ENCODE peak calls at places on chromosomes 12 and 14, in ten cellular contexts. One of them, this sample, is unnamed.

GRCh38 chr12:92556141-92556540 is 146.6 kb upstream of the PLEKHG7 start:
- DNase-seq in stomach: no peak
- DNase-seq in tibial nerve: no peak
- DNase-seq in A549: no peak
- DNase-seq in suprapubic skin: no peak
- DNase-seq in K562: no peak
- DNase-seq in SK-N-SH: no peak
- DNase-seq in transverse colon: no peak
- DNase-seq in upper lobe of left lung: no peak
- DNase-seq in H1: no peak
- DNase-seq in this sample: no peak

GRCh38 chr14:54804720-54805060 is 97.9 kb downstream of the GCH1 start:
- DNase-seq in stomach: no peak
- DNase-seq in tibial nerve: no peak
- DNase-seq in A549: no peak
- DNase-seq in suprapubic skin: no peak
- DNase-seq in K562: no peak
- DNase-seq in SK-N-SH: no peak
- DNase-seq in transverse colon: no peak
- DNase-seq in upper lobe of left lung: no peak
- DNase-seq in H1: peak; percentile 55
- DNase-seq in this sample: no peak

GRCh38 chr14:106789318-106789717 is 1262.9 kb downstream of the TMEM121 start:
- DNase-seq in stomach: no peak
- DNase-seq in tibial nerve: no peak
- DNase-seq in A549: no peak
- DNase-seq in suprapubic skin: no peak
- DNase-seq in K562: no peak
- DNase-seq in SK-N-SH: no peak
- DNase-seq in transverse colon: no peak
- DNase-seq in upper lobe of left lung: no peak
- DNase-seq in H1: no peak
- DNase-seq in this sample: no peak

GRCh38 chr12:64998327-64999156 is 122.6 kb downstream of the WIF1 start:
- DNase-seq in stomach: no peak
- DNase-seq in tibial nerve: no peak
- DNase-seq in A549: no peak
- DNase-seq in suprapubic skin: no peak
- DNase-seq in K562: no peak
- DNase-seq in SK-N-SH: no peak
- DNase-seq in transverse colon: no peak
- DNase-seq in upper lobe of left lung: no peak
- DNase-seq in H1: no peak
- DNase-seq in this sample: no peak

GRCh38 chr12:57085999-57086950 is 2.6 kb upstream of the NAB2 start:
- DNase-seq in stomach: peak; percentile 37
- DNase-seq in tibial nerve: no peak
- DNase-seq in A549: peak; percentile 77
- DNase-seq in suprapubic skin: no peak
- DNase-seq in K562: peak; percentile 86
- DNase-seq in SK-N-SH: peak; percentile 72
- DNase-seq in transverse colon: peak; percentile 58
- DNase-seq in upper lobe of left lung: peak; percentile 69
- DNase-seq in H1: peak; percentile 72
- DNase-seq in this sample: peak; percentile 83

GRCh38 chr14:34258318-34258717 is 203.7 kb downstream of the SPTSSA start:
- DNase-seq in stomach: no peak
- DNase-seq in tibial nerve: no peak
- DNase-seq in A549: peak; percentile 49
- DNase-seq in suprapubic skin: no peak
- DNase-seq in K562: no peak
- DNase-seq in SK-N-SH: no peak
- DNase-seq in transverse colon: no peak
- DNase-seq in upper lobe of left lung: no peak
- DNase-seq in H1: no peak
- DNase-seq in this sample: no peak

GRCh38 chr14:54011001-54011400 is 54.4 kb upstream of the BMP4 start:
- DNase-seq in stomach: no peak
- DNase-seq in tibial nerve: no peak
- DNase-seq in A549: no peak
- DNase-seq in suprapubic skin: no peak
- DNase-seq in K562: no peak
- DNase-seq in SK-N-SH: no peak
- DNase-seq in transverse colon: no peak
- DNase-seq in upper lobe of left lung: no peak
- DNase-seq in H1: no peak
- DNase-seq in this sample: no peak

GRCh38 chr12:27331299-27331926 is 1.2 kb upstream of the BMAL2 start:
- DNase-seq in stomach: no peak
- DNase-seq in tibial nerve: no peak
- DNase-seq in A549: peak; percentile 83
- DNase-seq in suprapubic skin: no peak
- DNase-seq in K562: peak; percentile 52
- DNase-seq in SK-N-SH: no peak
- DNase-seq in transverse colon: no peak
- DNase-seq in upper lobe of left lung: peak; percentile 20
- DNase-seq in H1: no peak
- DNase-seq in this sample: no peak

GRCh38 chr12:106341086-106341879 is 16.3 kb upstream of the POLR3B start:
- DNase-seq in stomach: no peak
- DNase-seq in tibial nerve: no peak
- DNase-seq in A549: no peak
- DNase-seq in suprapubic skin: no peak
- DNase-seq in K562: no peak
- DNase-seq in SK-N-SH: peak; percentile 45
- DNase-seq in transverse colon: no peak
- DNase-seq in upper lobe of left lung: no peak
- DNase-seq in H1: no peak
- DNase-seq in this sample: no peak

GRCh38 chr12:110135012-110135411 is 10.9 kb downstream of the IFT81 start:
- DNase-seq in stomach: no peak
- DNase-seq in tibial nerve: no peak
- DNase-seq in A549: peak; percentile 73
- DNase-seq in suprapubic skin: no peak
- DNase-seq in K562: peak; percentile 36
- DNase-seq in SK-N-SH: no peak
- DNase-seq in transverse colon: no peak
- DNase-seq in upper lobe of left lung: no peak
- DNase-seq in H1: no peak
- DNase-seq in this sample: no peak

GRCh38 chr14:76904100-76904739 is 78.0 kb downstream of the LRRC74A start:
- DNase-seq in stomach: no peak
- DNase-seq in tibial nerve: no peak
- DNase-seq in A549: peak; percentile 80
- DNase-seq in suprapubic skin: no peak
- DNase-seq in K562: no peak
- DNase-seq in SK-N-SH: peak; percentile 34
- DNase-seq in transverse colon: peak; percentile 32
- DNase-seq in upper lobe of left lung: no peak
- DNase-seq in H1: no peak
- DNase-seq in this sample: peak; percentile 52

GRCh38 chr12:68373836-68374314 is 41.7 kb upstream of the MDM1 start:
- DNase-seq in stomach: no peak
- DNase-seq in tibial nerve: no peak
- DNase-seq in A549: no peak
- DNase-seq in suprapubic skin: no peak
- DNase-seq in K562: peak; percentile 31
- DNase-seq in SK-N-SH: no peak
- DNase-seq in transverse colon: no peak
- DNase-seq in upper lobe of left lung: peak; percentile 54
- DNase-seq in H1: no peak
- DNase-seq in this sample: no peak

GRCh38 chr14:95026851-95027463 is 130.4 kb downstream of the DICER1 start:
- DNase-seq in stomach: no peak
- DNase-seq in tibial nerve: no peak
- DNase-seq in A549: no peak
- DNase-seq in suprapubic skin: no peak
- DNase-seq in K562: no peak
- DNase-seq in SK-N-SH: no peak
- DNase-seq in transverse colon: no peak
- DNase-seq in upper lobe of left lung: no peak
- DNase-seq in H1: peak; percentile 27
- DNase-seq in this sample: no peak

GRCh38 chr12:120367252-120367923 is 1.6 kb downstream of the MSI1 start:
- DNase-seq in stomach: no peak
- DNase-seq in tibial nerve: no peak
- DNase-seq in A549: peak; percentile 52
- DNase-seq in suprapubic skin: no peak
- DNase-seq in K562: peak; percentile 46
- DNase-seq in SK-N-SH: peak; percentile 70
- DNase-seq in transverse colon: peak; percentile 24
- DNase-seq in upper lobe of left lung: no peak
- DNase-seq in H1: peak; percentile 79
- DNase-seq in this sample: no peak

GRCh38 chr14:25371053-25371452 is 321.1 kb upstream of the STXBP6 start:
- DNase-seq in stomach: no peak
- DNase-seq in tibial nerve: no peak
- DNase-seq in A549: no peak
- DNase-seq in suprapubic skin: no peak
- DNase-seq in K562: no peak
- DNase-seq in SK-N-SH: no peak
- DNase-seq in transverse colon: no peak
- DNase-seq in upper lobe of left lung: no peak
- DNase-seq in H1: no peak
- DNase-seq in this sample: no peak
- TF ChIP-seq EP300 in stomach: no peak
- TF ChIP-seq EP300 in tibial nerve: no peak
- TF ChIP-seq EP300 in A549: no peak
- TF ChIP-seq EP300 in suprapubic skin: no peak
- TF ChIP-seq EP300 in K562: no peak
- TF ChIP-seq EP300 in SK-N-SH: no peak
- TF ChIP-seq EP300 in transverse colon: no peak
- TF ChIP-seq EP300 in upper lobe of left lung: no peak
- TF ChIP-seq EP300 in H1: no peak
- TF ChIP-seq EP300 in this sample: no peak

GRCh38 chr12:107560194-107560905 is 125.2 kb upstream of the PWP1 start:
- DNase-seq in stomach: no peak
- DNase-seq in tibial nerve: no peak
- DNase-seq in A549: peak; percentile 34
- DNase-seq in suprapubic skin: no peak
- DNase-seq in K562: no peak
- DNase-seq in SK-N-SH: no peak
- DNase-seq in transverse colon: no peak
- DNase-seq in upper lobe of left lung: no peak
- DNase-seq in H1: no peak
- DNase-seq in this sample: no peak

GRCh38 chr12:107558141-107558815 is 127.3 kb upstream of the PWP1 start:
- DNase-seq in stomach: no peak
- DNase-seq in tibial nerve: no peak
- DNase-seq in A549: no peak
- DNase-seq in suprapubic skin: no peak
- DNase-seq in K562: no peak
- DNase-seq in SK-N-SH: no peak
- DNase-seq in transverse colon: no peak
- DNase-seq in upper lobe of left lung: no peak
- DNase-seq in H1: no peak
- DNase-seq in this sample: no peak

GRCh38 chr12:107557589-107558100 is 128.0 kb upstream of the PWP1 start:
- DNase-seq in stomach: no peak
- DNase-seq in tibial nerve: no peak
- DNase-seq in A549: no peak
- DNase-seq in suprapubic skin: no peak
- DNase-seq in K562: no peak
- DNase-seq in SK-N-SH: no peak
- DNase-seq in transverse colon: no peak
- DNase-seq in upper lobe of left lung: no peak
- DNase-seq in H1: no peak
- DNase-seq in this sample: no peak

GRCh38 chr12:107557026-107557425 is 128.6 kb upstream of the PWP1 start:
- DNase-seq in stomach: no peak
- DNase-seq in tibial nerve: no peak
- DNase-seq in A549: no peak
- DNase-seq in suprapubic skin: no peak
- DNase-seq in K562: no peak
- DNase-seq in SK-N-SH: no peak
- DNase-seq in transverse colon: no peak
- DNase-seq in upper lobe of left lung: no peak
- DNase-seq in H1: no peak
- DNase-seq in this sample: no peak

GRCh38 chr12:107558816-107559382 is 126.7 kb upstream of the PWP1 start:
- DNase-seq in stomach: no peak
- DNase-seq in tibial nerve: no peak
- DNase-seq in A549: no peak
- DNase-seq in suprapubic skin: no peak
- DNase-seq in K562: no peak
- DNase-seq in SK-N-SH: no peak
- DNase-seq in transverse colon: no peak
- DNase-seq in upper lobe of left lung: no peak
- DNase-seq in H1: no peak
- DNase-seq in this sample: no peak
- H3K27ac ChIP-seq in stomach: no peak overlapping the region
- H3K27ac ChIP-seq in tibial nerve: no peak overlapping the region
- H3K27ac ChIP-seq in A549: no peak overlapping the region
- H3K27ac ChIP-seq in suprapubic skin: no peak overlapping the region
- H3K27ac ChIP-seq in K562: no peak overlapping the region
- H3K27ac ChIP-seq in SK-N-SH: no peak overlapping the region
- H3K27ac ChIP-seq in transverse colon: no peak overlapping the region
- H3K27ac ChIP-seq in upper lobe of left lung: no peak overlapping the region
- H3K27ac ChIP-seq in H1: no peak overlapping the region
- H3K27ac ChIP-seq in this sample: no peak overlapping the region

GRCh38 chr14:103271189-103271588 is 62.8 kb upstream of the EIF5 start:
- DNase-seq in stomach: no peak
- DNase-seq in tibial nerve: no peak
- DNase-seq in A549: no peak
- DNase-seq in suprapubic skin: no peak
- DNase-seq in K562: no peak
- DNase-seq in SK-N-SH: no peak
- DNase-seq in transverse colon: no peak
- DNase-seq in upper lobe of left lung: no peak
- DNase-seq in H1: no peak
- DNase-seq in this sample: no peak
- TF ChIP-seq EP300 in stomach: no peak
- TF ChIP-seq EP300 in tibial nerve: no peak
- TF ChIP-seq EP300 in A549: no peak
- TF ChIP-seq EP300 in suprapubic skin: no peak
- TF ChIP-seq EP300 in K562: no peak
- TF ChIP-seq EP300 in SK-N-SH: no peak
- TF ChIP-seq EP300 in transverse colon: no peak
- TF ChIP-seq EP300 in upper lobe of left lung: no peak
- TF ChIP-seq EP300 in H1: no peak
- TF ChIP-seq EP300 in this sample: no peak

DNA sequence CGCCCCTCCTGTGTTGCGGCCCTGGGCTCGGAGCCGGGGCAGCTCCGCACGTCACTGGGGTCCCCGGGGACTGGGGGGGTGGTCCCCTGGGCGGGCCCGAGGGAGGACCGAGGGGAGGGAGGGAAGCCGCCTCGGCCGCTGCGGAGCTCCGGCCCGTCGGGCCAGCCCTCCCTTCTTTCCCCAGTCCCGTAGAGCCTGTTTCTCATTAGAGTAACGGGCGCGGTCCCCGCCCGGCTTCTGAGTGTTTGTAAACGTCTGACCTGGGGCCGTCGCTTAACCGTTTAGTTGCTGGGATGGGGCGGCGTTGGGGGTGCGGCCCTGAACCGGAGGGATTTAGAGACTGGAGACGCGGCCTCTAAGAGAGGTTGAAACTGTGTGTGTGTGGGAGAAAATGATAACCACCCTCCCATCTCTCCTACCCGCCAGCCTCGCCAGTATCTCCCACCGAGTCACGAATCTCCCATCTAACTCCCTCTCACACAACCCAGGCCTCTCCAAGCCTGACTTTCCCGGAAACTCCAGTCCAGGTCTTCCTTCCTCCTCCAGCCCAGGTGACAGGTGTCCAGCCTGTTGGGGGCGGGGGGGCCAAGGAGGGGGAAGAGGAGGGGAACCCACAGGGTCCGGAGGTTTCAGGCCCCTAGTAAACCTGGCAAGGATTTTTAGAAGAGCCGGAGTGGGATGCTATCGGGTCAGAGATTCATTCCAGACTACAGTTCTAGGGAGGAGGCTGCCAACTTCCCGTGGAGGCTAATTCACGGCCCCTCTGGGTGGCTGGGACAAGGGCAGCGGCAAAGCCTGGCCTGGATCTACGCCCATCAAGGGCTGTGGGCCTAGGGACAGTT is 1.1 kb upstream of the NFATC4 start:
- DNase-seq in stomach: peak; percentile 93
- DNase-seq in tibial nerve: peak; percentile 84
- DNase-seq in A549: peak; percentile 84
- DNase-seq in suprapubic skin: peak; percentile 95
- DNase-seq in K562: peak; percentile 77
- DNase-seq in SK-N-SH: peak; percentile 85
- DNase-seq in transverse colon: peak; percentile 94
- DNase-seq in upper lobe of left lung: peak; percentile 90
- DNase-seq in H1: peak; percentile 94
- DNase-seq in this sample: peak; percentile 95
- H3K27ac ChIP-seq in stomach: peak overlapping the region; percentile 97
- H3K27ac ChIP-seq in tibial nerve: peak overlapping the region; percentile 86
- H3K27ac ChIP-seq in A549: peak overlapping the region; percentile 81
- H3K27ac ChIP-seq in suprapubic skin: peak overlapping the region; percentile 94
- H3K27ac ChIP-seq in K562: peak overlapping the region; percentile 69
- H3K27ac ChIP-seq in SK-N-SH: peak overlapping the region; percentile 93
- H3K27ac ChIP-seq in transverse colon: peak overlapping the region; percentile 92
- H3K27ac ChIP-seq in upper lobe of left lung: peak overlapping the region; percentile 85
- H3K27ac ChIP-seq in H1: peak overlapping the region; percentile 28
- H3K27ac ChIP-seq in this sample: peak overlapping the region; percentile 93

This sample was measured in ovary.